ENCODE peak calls at places on chromosomes 3 and 15, in six cellular contexts. One of them, this sample, is unnamed.

GRCh38 chr3:88203537-88204143 is 53.9 kb downstream of the C3orf38 start:
- DNase-seq in colonic mucosa: peak
- DNase-seq in cardiac fibroblast: peak
- DNase-seq in esophagus squamous epithelium: no peak
- DNase-seq in GM12878: peak
- DNase-seq in A549: peak
- DNase-seq in this sample: no peak

GRCh38 chr3:185152433-185153169 is at the start of gene C3orf70:
- DNase-seq in colonic mucosa: peak
- DNase-seq in cardiac fibroblast: peak
- DNase-seq in esophagus squamous epithelium: no peak
- DNase-seq in GM12878: no peak
- DNase-seq in A549: peak
- DNase-seq in this sample: no peak

GRCh38 chr3:11969986-11970385 is 34.2 kb upstream of the SYN2 start:
- DNase-seq in colonic mucosa: no peak
- DNase-seq in cardiac fibroblast: no peak
- DNase-seq in esophagus squamous epithelium: no peak
- DNase-seq in GM12878: no peak
- DNase-seq in A549: no peak
- DNase-seq in this sample: no peak

GRCh38 chr3:28241221-28242160 is at the start of gene CMC1:
- DNase-seq in colonic mucosa: peak
- DNase-seq in cardiac fibroblast: peak
- DNase-seq in esophagus squamous epithelium: peak
- DNase-seq in GM12878: peak
- DNase-seq in A549: peak
- DNase-seq in this sample: peak

GRCh38 chr3:193488741-193489140 is 66.0 kb downstream of the ATP13A4 start:
- DNase-seq in colonic mucosa: no peak
- DNase-seq in cardiac fibroblast: no peak
- DNase-seq in esophagus squamous epithelium: no peak
- DNase-seq in GM12878: no peak
- DNase-seq in A549: no peak
- DNase-seq in this sample: no peak

GRCh38 chr3:5013021-5013906 is 34.0 kb downstream of the BHLHE40 start:
- DNase-seq in colonic mucosa: peak
- DNase-seq in cardiac fibroblast: no peak
- DNase-seq in esophagus squamous epithelium: no peak
- DNase-seq in GM12878: no peak
- DNase-seq in A549: peak
- DNase-seq in this sample: no peak

GRCh38 chr3:48465531-48466378 is 19.2 kb downstream of the ATRIP start:
- DNase-seq in colonic mucosa: peak
- DNase-seq in cardiac fibroblast: peak
- DNase-seq in esophagus squamous epithelium: peak
- DNase-seq in GM12878: no peak
- DNase-seq in A549: peak
- DNase-seq in this sample: peak

GRCh38 chr15:63985221-63986184 is 60.8 kb downstream of the DAPK2 start:
- DNase-seq in colonic mucosa: no peak
- DNase-seq in cardiac fibroblast: no peak
- DNase-seq in esophagus squamous epithelium: no peak
- DNase-seq in GM12878: no peak
- DNase-seq in A549: no peak
- DNase-seq in this sample: no peak

GRCh38 chr3:65576942-65577341 is 461.8 kb downstream of the MAGI1 start:
- DNase-seq in colonic mucosa: no peak
- DNase-seq in cardiac fibroblast: peak
- DNase-seq in esophagus squamous epithelium: no peak
- DNase-seq in GM12878: no peak
- DNase-seq in A549: no peak
- DNase-seq in this sample: no peak

GRCh38 chr3:106262976-106263375 is 394.2 kb upstream of the CBLB start:
- DNase-seq in colonic mucosa: no peak
- DNase-seq in cardiac fibroblast: peak
- DNase-seq in esophagus squamous epithelium: no peak
- DNase-seq in GM12878: no peak
- DNase-seq in A549: no peak
- DNase-seq in this sample: no peak

GRCh38 chr3:37671000-37671483 is 190.6 kb upstream of the CTDSPL start:
- DNase-seq in colonic mucosa: no peak
- DNase-seq in cardiac fibroblast: no peak
- DNase-seq in esophagus squamous epithelium: no peak
- DNase-seq in GM12878: no peak
- DNase-seq in A549: no peak
- DNase-seq in this sample: no peak

GRCh38 chr3:197371521-197372075 is 73.2 kb upstream of the DLG1 start:
- DNase-seq in colonic mucosa: no peak
- DNase-seq in cardiac fibroblast: no peak
- DNase-seq in esophagus squamous epithelium: no peak
- DNase-seq in GM12878: no peak
- DNase-seq in A549: no peak
- DNase-seq in this sample: no peak

GRCh38 chr3:25056-25455 is 171.5 kb upstream of the CHL1 start:
- DNase-seq in colonic mucosa: no peak
- DNase-seq in cardiac fibroblast: no peak
- DNase-seq in esophagus squamous epithelium: no peak
- DNase-seq in GM12878: no peak
- DNase-seq in A549: no peak
- DNase-seq in this sample: no peak

GRCh38 chr3:150118219-150118618 is 147.5 kb upstream of the PFN2 start:
- DNase-seq in colonic mucosa: no peak
- DNase-seq in cardiac fibroblast: no peak
- DNase-seq in esophagus squamous epithelium: no peak
- DNase-seq in GM12878: no peak
- DNase-seq in A549: no peak
- DNase-seq in this sample: no peak

GRCh38 chr3:120567370-120568197 is 28.6 kb upstream of the NDUFB4 start:
- DNase-seq in colonic mucosa: no peak
- DNase-seq in cardiac fibroblast: peak
- DNase-seq in esophagus squamous epithelium: no peak
- DNase-seq in GM12878: no peak
- DNase-seq in A549: no peak
- DNase-seq in this sample: no peak

GRCh38 chr15:84081391-84082168 is 154.0 kb upstream of the GOLGA6L4 start:
- DNase-seq in colonic mucosa: no peak
- DNase-seq in cardiac fibroblast: no peak
- DNase-seq in esophagus squamous epithelium: no peak
- DNase-seq in GM12878: no peak
- DNase-seq in A549: no peak
- DNase-seq in this sample: no peak

GRCh38 chr15:99070268-99070667 is 34.6 kb upstream of the SYNM start:
- DNase-seq in colonic mucosa: no peak
- DNase-seq in cardiac fibroblast: no peak
- DNase-seq in esophagus squamous epithelium: no peak
- DNase-seq in GM12878: no peak
- DNase-seq in A549: no peak
- DNase-seq in this sample: no peak

GRCh38 chr3:30492581-30493192 is 113.7 kb upstream of the TGFBR2 start:
- DNase-seq in colonic mucosa: no peak
- DNase-seq in cardiac fibroblast: peak
- DNase-seq in esophagus squamous epithelium: no peak
- DNase-seq in GM12878: no peak
- DNase-seq in A549: no peak
- DNase-seq in this sample: no peak

GRCh38 chr3:60053518-60054265 is 1003.9 kb upstream of the CFAP20DC start:
- DNase-seq in colonic mucosa: no peak
- DNase-seq in cardiac fibroblast: no peak
- DNase-seq in esophagus squamous epithelium: no peak
- DNase-seq in GM12878: no peak
- DNase-seq in A549: no peak
- DNase-seq in this sample: no peak

GRCh38 chr15:49832421-49832980 is 211.7 kb downstream of the DTWD1 start:
- DNase-seq in colonic mucosa: peak
- DNase-seq in cardiac fibroblast: peak
- DNase-seq in esophagus squamous epithelium: no peak
- DNase-seq in GM12878: no peak
- DNase-seq in A549: no peak
- DNase-seq in this sample: no peak

GRCh38 chr3:12193485-12194165 is 34.9 kb upstream of the TIMP4 start:
- DNase-seq in colonic mucosa: peak
- DNase-seq in cardiac fibroblast: peak
- DNase-seq in esophagus squamous epithelium: no peak
- DNase-seq in GM12878: peak
- DNase-seq in A549: peak
- DNase-seq in this sample: peak

GRCh38 chr3:185397676-185398075 is 34.7 kb downstream of the MAP3K13 start:
- DNase-seq in colonic mucosa: no peak
- DNase-seq in cardiac fibroblast: peak
- DNase-seq in esophagus squamous epithelium: no peak
- DNase-seq in GM12878: no peak
- DNase-seq in A549: no peak
- DNase-seq in this sample: no peak

GRCh38 chr15:74384566-74385441 is 17.4 kb upstream of the CYP11A1 start:
- DNase-seq in colonic mucosa: no peak
- DNase-seq in cardiac fibroblast: no peak
- DNase-seq in esophagus squamous epithelium: no peak
- DNase-seq in GM12878: peak
- DNase-seq in A549: no peak
- DNase-seq in this sample: peak

GRCh38 chr15:64501396-64501716 is 41.0 kb downstream of the ZNF609 start:
- DNase-seq in colonic mucosa: no peak
- DNase-seq in cardiac fibroblast: no peak
- DNase-seq in esophagus squamous epithelium: no peak
- DNase-seq in GM12878: no peak
- DNase-seq in A549: no peak
- DNase-seq in this sample: no peak

GRCh38 chr15:67863442-67863987 is 23.7 kb upstream of the RNU6-1 start:
- DNase-seq in colonic mucosa: peak
- DNase-seq in cardiac fibroblast: peak
- DNase-seq in esophagus squamous epithelium: peak
- DNase-seq in GM12878: peak
- DNase-seq in A549: peak
- DNase-seq in this sample: no peak

GRCh38 chr15:88657326-88658069 is 18.7 kb downstream of the ISG20 start:
- DNase-seq in colonic mucosa: no peak
- DNase-seq in cardiac fibroblast: peak
- DNase-seq in esophagus squamous epithelium: no peak
- DNase-seq in GM12878: no peak
- DNase-seq in A549: peak
- DNase-seq in this sample: no peak

GRCh38 chr3:11477286-11477935 is 166.3 kb downstream of the VGLL4 start:
- DNase-seq in colonic mucosa: no peak
- DNase-seq in cardiac fibroblast: peak
- DNase-seq in esophagus squamous epithelium: no peak
- DNase-seq in GM12878: no peak
- DNase-seq in A549: no peak
- DNase-seq in this sample: no peak

GRCh38 chr3:26004205-26004604 is 214.3 kb downstream of the OXSM start:
- DNase-seq in colonic mucosa: no peak
- DNase-seq in cardiac fibroblast: no peak
- DNase-seq in esophagus squamous epithelium: no peak
- DNase-seq in GM12878: no peak
- DNase-seq in A549: no peak
- DNase-seq in this sample: no peak

GRCh38 chr3:42803800-42804112 is 534 bp downstream of the HIGD1A start:
- DNase-seq in colonic mucosa: peak
- DNase-seq in cardiac fibroblast: peak
- DNase-seq in esophagus squamous epithelium: no peak
- DNase-seq in GM12878: no peak
- DNase-seq in A549: peak
- DNase-seq in this sample: no peak

GRCh38 chr15:62809106-62809967 is 233.2 kb upstream of the TPM1 start:
- DNase-seq in colonic mucosa: no peak
- DNase-seq in cardiac fibroblast: no peak
- DNase-seq in esophagus squamous epithelium: no peak
- DNase-seq in GM12878: no peak
- DNase-seq in A549: no peak
- DNase-seq in this sample: no peak

GRCh38 chr3:140096037-140096436 is 161.1 kb downstream of the CLSTN2 start:
- DNase-seq in colonic mucosa: no peak
- DNase-seq in cardiac fibroblast: no peak
- DNase-seq in esophagus squamous epithelium: no peak
- DNase-seq in GM12878: no peak
- DNase-seq in A549: no peak
- DNase-seq in this sample: no peak
- TF ChIP-seq CTCF in colonic mucosa: no peak
- TF ChIP-seq CTCF in cardiac fibroblast: no peak
- TF ChIP-seq CTCF in esophagus squamous epithelium: no peak
- TF ChIP-seq CTCF in GM12878: no peak
- TF ChIP-seq CTCF in A549: no peak
- TF ChIP-seq CTCF in this sample: no peak

DNA sequence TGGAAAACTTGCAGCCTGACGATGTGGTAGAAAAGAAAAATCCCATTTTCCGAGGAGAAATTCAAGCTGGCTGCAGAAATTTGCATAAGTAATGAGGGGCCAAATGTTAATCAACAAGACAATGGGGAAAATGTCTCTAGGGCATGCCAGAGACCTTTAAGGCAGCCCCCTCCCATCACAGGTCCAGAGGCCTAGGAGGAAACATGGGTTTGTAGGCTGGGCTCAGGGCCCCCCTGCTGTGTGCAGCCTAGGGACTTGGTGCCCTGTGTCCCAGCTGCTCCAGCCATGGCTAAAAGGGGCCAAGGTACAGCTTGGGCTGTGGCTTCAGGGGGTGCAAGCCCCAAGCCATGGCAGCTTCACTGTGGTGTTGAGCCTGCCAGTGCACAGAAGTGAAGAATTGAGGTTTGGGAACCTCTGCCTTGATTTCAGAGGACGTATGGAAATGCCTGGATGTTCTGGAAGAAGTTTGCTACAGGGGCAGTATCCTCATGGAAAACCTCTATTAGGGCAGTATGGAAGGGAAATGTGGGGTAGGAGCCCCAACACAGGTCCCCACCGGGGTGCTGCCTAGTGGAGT is 75.9 kb upstream of the CADPS start:
- DNase-seq in colonic mucosa: no peak
- DNase-seq in cardiac fibroblast: no peak
- DNase-seq in esophagus squamous epithelium: no peak
- DNase-seq in GM12878: no peak
- DNase-seq in A549: no peak
- DNase-seq in this sample: no peak
- H3K4me3 ChIP-seq in colonic mucosa: no peak
- H3K4me3 ChIP-seq in cardiac fibroblast: no peak
- H3K4me3 ChIP-seq in esophagus squamous epithelium: no peak
- H3K4me3 ChIP-seq in GM12878: no peak
- H3K4me3 ChIP-seq in A549: no peak
- H3K4me3 ChIP-seq in this sample: no peak

GRCh38 chr3:183551930-183552329 is 3.6 kb downstream of the KLHL6 start:
- DNase-seq in colonic mucosa: no peak
- DNase-seq in cardiac fibroblast: no peak
- DNase-seq in esophagus squamous epithelium: no peak
- DNase-seq in GM12878: no peak
- DNase-seq in A549: no peak
- DNase-seq in this sample: no peak
- TF ChIP-seq CTCF in colonic mucosa: no peak
- TF ChIP-seq CTCF in cardiac fibroblast: no peak
- TF ChIP-seq CTCF in esophagus squamous epithelium: no peak
- TF ChIP-seq CTCF in GM12878: peak
- TF ChIP-seq CTCF in A549: no peak
- TF ChIP-seq CTCF in this sample: no peak

DNA sequence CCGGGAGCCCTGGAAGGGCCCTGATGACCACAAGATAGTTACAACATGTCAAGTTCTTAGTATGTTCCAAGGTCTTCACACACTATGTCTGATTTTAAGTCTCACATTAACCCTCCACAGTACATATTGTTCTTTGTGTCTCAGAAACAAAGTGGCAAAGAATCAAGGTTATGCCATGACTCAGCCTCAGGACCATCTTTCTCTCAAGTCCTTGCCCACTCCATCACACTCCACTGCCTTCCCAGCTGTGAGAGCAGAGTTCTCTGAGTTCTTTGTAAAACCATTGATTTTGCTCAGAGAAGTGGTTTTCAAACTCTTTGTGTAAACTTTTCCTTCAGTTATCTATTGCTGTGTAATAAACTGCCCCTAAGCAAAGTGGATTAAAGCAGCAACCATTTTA is 67.9 kb upstream of the C3orf80 start:
- DNase-seq in colonic mucosa: no peak
- DNase-seq in cardiac fibroblast: no peak
- DNase-seq in esophagus squamous epithelium: no peak
- DNase-seq in GM12878: no peak
- DNase-seq in A549: no peak
- DNase-seq in this sample: no peak
- H3K4me3 ChIP-seq in colonic mucosa: no peak
- H3K4me3 ChIP-seq in cardiac fibroblast: no peak
- H3K4me3 ChIP-seq in esophagus squamous epithelium: no peak
- H3K4me3 ChIP-seq in GM12878: no peak
- H3K4me3 ChIP-seq in A549: no peak
- H3K4me3 ChIP-seq in this sample: no peak